ENCODE peak calls at places on chromosomes 5 and 9, in four cellular contexts. T is T-helper 2 cell treated with Interferon-gamma antibody and Interleukin-4, amounts not matched to agents 5 μg/mL and 100 μg/mL, for 36 hours; Z is activated T-cell treated with anti-CD3 and anti-CD28 coated beads for 1 hour; K is fibroblast of mammary gland. S is an unnamed sample.

GRCh38 chr5:181164076-181164952 is 16.9 kb downstream of the OR2V2 start:
- DNase-seq in Z (no peak), K (peak), T (no peak), S (no peak)

GRCh38 chr9:122287214-122287613 is 22.5 kb downstream of the MRRF start:
- DNase-seq in K (no peak), T (no peak), Z (no peak), S (no peak)

GRCh38 chr5:172707285-172708182 is 63.5 kb downstream of the DUSP1 start:
- DNase-seq in T (no peak), Z (no peak), K (peak), S (peak)

GRCh38 chr5:64273276-64273675 is 107.6 kb downstream of the RNF180 start:
- DNase-seq in Z (no peak), K (no peak), T (no peak), S (no peak)

GRCh38 chr5:53027913-53028312 is 38.8 kb downstream of the ITGA2 start:
- DNase-seq in T (no peak), Z (no peak), K (peak), S (no peak)

GRCh38 chr5:54301215-54301614 is 9.2 kb downstream of the ARL15 start:
- DNase-seq in Z (no peak), T (no peak), K (peak), S (no peak)

GRCh38 chr5:128667751-128668150 is 129.7 kb upstream of the FBN2 start:
- DNase-seq in Z (no peak), K (peak), T (no peak), S (no peak)

GRCh38 chr9:119179701-119180100 is 189.5 kb downstream of the BRINP1 start:
- DNase-seq in T (no peak), K (no peak), Z (no peak), S (no peak)

GRCh38 chr5:16465544-16466432 is at the start of gene ZNF622:
- DNase-seq in T (peak), K (peak), Z (peak), S (peak)

GRCh38 chr5:58071566-58071965 is 388.3 kb downstream of the PLK2 start:
- DNase-seq in Z (no peak), T (no peak), K (no peak), S (peak)

GRCh38 chr5:152462021-152462721 is 57.1 kb upstream of the NMUR2 start:
- DNase-seq in Z (no peak), K (no peak), T (no peak), S (peak)

GRCh38 chr9:121398374-121398773 is 28.3 kb upstream of the STOM start:
- DNase-seq in K (peak), Z (no peak), T (no peak), S (peak)

GRCh38 chr5:171309526-171310333 is 682 bp downstream of the TLX3 start:
- DNase-seq in Z (no peak), K (no peak), T (no peak), S (peak)

GRCh38 chr5:178334856-178335255 is 102.3 kb upstream of the PHYKPL start:
- DNase-seq in T (no peak), Z (no peak), K (no peak), S (no peak)

GRCh38 chr5:173385832-173386360 is 57.7 kb upstream of the STC2 start:
- DNase-seq in Z (no peak), K (no peak), T (no peak), S (peak)

GRCh38 chr5:56170557-56170956 is 62.6 kb downstream of the ANKRD55 start:
- DNase-seq in Z (no peak), T (no peak), K (peak), S (no peak)

GRCh38 chr5:139410886-139411835 is 7.3 kb upstream of the SPATA24 start:
- DNase-seq in T (no peak), Z (no peak), K (peak), S (peak)

GRCh38 chr9:114930063-114930812 is at the start of gene TNFSF8:
- DNase-seq in Z (peak), K (no peak), T (peak), S (no peak)

GRCh38 chr5:15501057-15501791 is 1.2 kb downstream of the FBXL7 start:
- DNase-seq in Z (no peak), T (no peak), K (peak), S (peak)

GRCh38 chr5:27328480-27328879 is 290.1 kb upstream of the CDH9 start:
- DNase-seq in K (peak), T (no peak), Z (no peak), S (no peak)

GRCh38 chr5:137954131-137954879 is 65.0 kb downstream of the PKD2L2 start:
- DNase-seq in Z (no peak), K (peak), T (no peak), S (peak)

GRCh38 chr9:97474373-97474925 is 27.0 kb upstream of the TMOD1 start:
- DNase-seq in T (no peak), Z (no peak), K (peak), S (no peak)

GRCh38 chr5:174182111-174182510 is 136.6 kb downstream of the NSG2 start:
- DNase-seq in Z (no peak), K (no peak), T (no peak), S (peak)

GRCh38 chr5:83925952-83926351 is 205.3 kb upstream of the HAPLN1 start:
- DNase-seq in K (no peak), Z (no peak), T (no peak), S (peak)